ENCODE peak calls at places on chromosomes 6 and 20, in ten cellular contexts. T, K, G, J, V, Y, E, P, F and H are unnamed samples.

GRCh38 chr20:57259179-57260021 is 7.0 kb downstream of the BMP7 start:
- DNase-seq in T (no peak), K (no peak), G (no peak), J (no peak), V (no peak), Y (no peak), E (no peak), P (no peak), F (no peak), H (no peak)

GRCh38 chr6:38445912-38446311 is 193.8 kb downstream of the BTBD9 start:
- DNase-seq in T (no peak), K (no peak), G (no peak), J (no peak), V (no peak), Y (no peak), E (no peak), P (no peak), F (no peak), H (no peak)

GRCh38 chr20:3541887-3542721 is 71.3 kb downstream of the ATRN start:
- DNase-seq in T (peak; percentile 98), K (no peak), G (no peak), J (no peak), V (no peak), Y (no peak), E (no peak), P (no peak), F (no peak), H (no peak)

GRCh38 chr20:41149679-41150131 is 12.4 kb downstream of the PLCG1 start:
- DNase-seq in T (peak; percentile 51), K (no peak), G (peak; percentile 64), J (no peak), V (peak; percentile 28), Y (no peak), E (peak; percentile 17), P (no peak), F (no peak), H (no peak)

GRCh38 chr20:47120346-47120745 is 225.7 kb downstream of the EYA2 start:
- DNase-seq in T (no peak), K (no peak), G (no peak), J (no peak), V (no peak), Y (no peak), E (no peak), P (no peak), F (no peak), H (no peak)

GRCh38 chr20:775679-776135 is 7.4 kb upstream of the SLC52A3 start:
- DNase-seq in T (no peak), K (no peak), G (no peak), J (no peak), V (no peak), Y (no peak), E (no peak), P (peak; percentile 91), F (no peak), H (no peak)

GRCh38 chr20:3563548-3564177 is 92.8 kb downstream of the ATRN start:
- DNase-seq in T (peak; percentile 63), K (no peak), G (peak; percentile 33), J (no peak), V (peak; percentile 54), Y (peak; percentile 40), E (peak; percentile 58), P (no peak), F (no peak), H (no peak)

GRCh38 chr20:4130404-4131189 is 115.2 kb upstream of the RNF24 start:
- DNase-seq in T (no peak), K (no peak), G (peak; percentile 53), J (no peak), V (peak; percentile 64), Y (no peak), E (peak; percentile 27), P (no peak), F (no peak), H (no peak)

GRCh38 chr6:148969679-148970078 is 222.8 kb downstream of the UST start:
- DNase-seq in T (no peak), K (no peak), G (no peak), J (no peak), V (peak; percentile 95), Y (no peak), E (peak; percentile 74), P (no peak), F (no peak), H (no peak)

GRCh38 chr6:149499066-149499465 is 14.3 kb upstream of the ZC3H12D start:
- DNase-seq in T (peak; percentile 41), K (no peak), G (peak; percentile 54), J (peak; percentile 8), V (peak; percentile 90), Y (no peak), E (peak; percentile 77), P (no peak), F (no peak), H (no peak)

GRCh38 chr6:149052350-149053106 is 265.0 kb upstream of the TAB2 start:
- DNase-seq in T (no peak), K (no peak), G (no peak), J (no peak), V (no peak), Y (no peak), E (no peak), P (no peak), F (no peak), H (no peak)

GRCh38 chr6:17281100-17281496 is at the start of gene RBM24:
- DNase-seq in T (peak; percentile 66), K (peak; percentile 66), G (peak; percentile 55), J (no peak), V (peak; percentile 83), Y (peak; percentile 18), E (peak; percentile 64), P (peak; percentile 61), F (no peak), H (peak; percentile 73)

GRCh38 chr20:5727018-5727515 is 23.1 kb upstream of the SHLD1 start:
- DNase-seq in T (no peak), K (no peak), G (no peak), J (no peak), V (no peak), Y (no peak), E (no peak), P (no peak), F (no peak), H (no peak)

GRCh38 chr20:60310551-60310950 is 352.3 kb downstream of the CDH26 start:
- DNase-seq in T (no peak), K (no peak), G (no peak), J (no peak), V (no peak), Y (no peak), E (no peak), P (no peak), F (no peak), H (no peak)
- TF ChIP-seq CTCF in T (no peak), K (no peak), G (no peak), J (no peak), V (no peak), Y (no peak), E (no peak), P (no peak), F (no peak), H (no peak)

GRCh38 chr6:139546117-139546495 is 171.7 kb upstream of the CITED2 start:
- DNase-seq in T (no peak), K (no peak), G (no peak), J (no peak), V (no peak), Y (no peak), E (no peak), P (no peak), F (no peak), H (no peak)
- TF ChIP-seq CTCF in T (no peak), K (no peak), G (no peak), J (no peak), V (no peak), Y (no peak), E (no peak), P (no peak), F (no peak), H (no peak)

GRCh38 chr20:44598413-44599290 is 16.3 kb downstream of the PKIG start:
- DNase-seq in T (no peak), K (peak; percentile 34), G (no peak), J (no peak), V (no peak), Y (no peak), E (no peak), P (no peak), F (peak; percentile 80), H (no peak)
- TF ChIP-seq CTCF in T (no peak), K (no peak), G (no peak), J (no peak), V (peak; percentile 24), Y (peak; percentile 7), E (peak; percentile 43), P (no peak), F (peak; percentile 19), H (peak; percentile 55)

GRCh38 chr6:133041020-133041419 is 200.1 kb upstream of the EYA4 start:
- DNase-seq in T (no peak), K (no peak), G (no peak), J (no peak), V (no peak), Y (peak; percentile 85), E (no peak), P (no peak), F (no peak), H (no peak)

GRCh38 chr6:133042550-133043120 is 198.5 kb upstream of the EYA4 start:
- DNase-seq in T (no peak), K (no peak), G (no peak), J (no peak), V (no peak), Y (no peak), E (no peak), P (no peak), F (no peak), H (no peak)

GRCh38 chr6:133034509-133035206 is 206.5 kb upstream of the EYA4 start:
- DNase-seq in T (peak; percentile 99), K (no peak), G (no peak), J (no peak), V (no peak), Y (no peak), E (no peak), P (no peak), F (no peak), H (no peak)

GRCh38 chr6:133040025-133040838 is 200.9 kb upstream of the EYA4 start:
- DNase-seq in T (peak; percentile 54), K (no peak), G (peak; percentile 7), J (no peak), V (peak; percentile 34), Y (peak; percentile 75), E (peak; percentile 38), P (no peak), F (no peak), H (no peak)
- TF ChIP-seq CTCF in T (peak; percentile 71), K (no peak), G (no peak), J (peak; percentile 37), V (peak; percentile 67), Y (peak; percentile 82), E (peak; percentile 74), P (peak; percentile 36), F (no peak), H (peak; percentile 65)

DNA sequence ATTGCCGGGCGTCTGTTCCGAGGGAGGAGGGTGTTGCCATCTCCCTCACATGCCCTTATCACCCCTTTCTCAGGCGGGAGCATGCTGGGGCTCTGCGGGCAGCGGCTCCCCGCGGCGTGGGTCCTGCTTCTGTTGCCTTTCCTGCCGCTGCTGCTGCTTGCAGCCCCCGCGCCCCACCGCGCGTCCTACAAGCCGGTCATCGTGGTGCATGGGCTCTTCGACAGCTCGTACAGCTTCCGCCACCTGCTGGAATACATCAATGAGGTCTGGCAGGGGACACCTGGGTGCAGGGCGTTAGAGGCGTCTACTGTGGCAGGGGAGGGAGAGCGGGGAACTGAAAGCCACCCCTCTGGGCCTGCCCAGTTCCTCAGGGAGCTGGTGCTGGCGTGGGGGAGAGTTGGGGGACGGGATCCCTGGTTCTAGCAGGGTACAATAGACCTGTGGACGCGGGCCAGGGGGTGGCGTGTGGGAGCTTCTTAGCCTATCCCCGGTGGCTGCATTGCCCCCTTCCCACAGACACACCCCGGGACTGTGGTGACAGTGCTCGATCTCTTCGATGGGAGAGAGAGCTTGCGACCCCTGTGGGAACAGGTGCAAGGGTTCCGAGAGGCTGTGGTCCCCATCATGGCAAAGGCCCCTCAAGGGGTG is 697 bp downstream of the PPT2 start:
- DNase-seq in T (peak; percentile 86), K (peak; percentile 82), G (peak; percentile 67), J (no peak), V (peak; percentile 64), Y (peak; percentile 82), E (peak; percentile 55), P (peak; percentile 81), F (peak; percentile 88), H (peak; percentile 77)
- TF ChIP-seq CTCF in T (peak; percentile 99), K (peak; percentile 86), G (peak; percentile 70), J (peak; percentile 67), V (peak; percentile 64), Y (peak; percentile 68), E (peak; percentile 75), P (peak; percentile 78), F (peak; percentile 57), H (peak; percentile 65)